ENCODE peak calls at places on chromosomes 13 and 19, in ten cellular contexts. M is bronchial epithelial cell, L is ascending aorta, Q is brain microvascular endothelial cell, S is SK-N-SH, Z is colonic mucosa, J is neuronal stem cell, A is AG04450, N is heart right ventricle, G is right cardiac atrium. O is an unnamed sample.

GRCh38 chr19:20928371-20928770 is 5.3 kb downstream of the ZNF85 start:
- DNase-seq in M (peak; percentile 13), L (no peak), Q (peak; percentile 94), S (no peak), Z (no peak), J (no peak), A (peak; percentile 34), N (no peak), G (no peak), O (no peak)

GRCh38 chr13:40187836-40188591 is 478.4 kb downstream of the FOXO1 start:
- DNase-seq in M (no peak), L (no peak), Q (no peak), S (no peak), Z (no peak), J (no peak), A (no peak), N (no peak), G (no peak), O (no peak)

GRCh38 chr13:57630661-57631606 is 610 bp upstream of the PCDH17 start:
- DNase-seq in M (peak; percentile 78), L (no peak), Q (peak; percentile 3), S (peak; percentile 51), Z (no peak), J (no peak), A (no peak), N (no peak), G (no peak), O (no peak)

GRCh38 chr13:113653264-113654174 is 4.5 kb downstream of the ATP4B start:
- DNase-seq in M (no peak), L (no peak), Q (no peak), S (peak; percentile 61), Z (no peak), J (no peak), A (no peak), N (no peak), G (no peak), O (no peak)

GRCh38 chr13:112587767-112588489 is at the start of gene TUBGCP3:
- DNase-seq in M (peak; percentile 45), L (no peak), Q (peak; percentile 61), S (peak; percentile 97), Z (peak; percentile 81), J (peak; percentile 77), A (peak; percentile 41), N (peak; percentile 88), G (peak; percentile 88), O (peak; percentile 70)

GRCh38 chr19:40605201-40605971 is 4.2 kb downstream of the LTBP4 start:
- DNase-seq in M (peak; percentile 88), L (no peak), Q (peak; percentile 30), S (peak; percentile 78), Z (peak; percentile 95), J (no peak), A (no peak), N (peak; percentile 76), G (peak; percentile 76), O (peak; percentile 75)

GRCh38 chr13:108915095-108915633 is 285.8 kb downstream of the MYO16 start:
- DNase-seq in M (peak; percentile 34), L (no peak), Q (peak; percentile 53), S (peak; percentile 41), Z (no peak), J (no peak), A (peak; percentile 27), N (no peak), G (no peak), O (no peak)

GRCh38 chr19:14056069-14056666 is 5.7 kb downstream of the PALM3 start:
- DNase-seq in M (no peak), L (no peak), Q (no peak), S (no peak), Z (no peak), J (no peak), A (no peak), N (no peak), G (no peak), O (no peak)

GRCh38 chr19:38229585-38230073 is 5.6 kb upstream of the DPF1 start:
- DNase-seq in M (peak; percentile 43), L (no peak), Q (peak; percentile 60), S (peak; percentile 97), Z (no peak), J (peak; percentile 75), A (peak; percentile 59), N (peak; percentile 68), G (peak; percentile 67), O (peak; percentile 88)

GRCh38 chr13:45545686-45546409 is 69.7 kb downstream of the ERICH6B start:
- DNase-seq in M (no peak), L (no peak), Q (no peak), S (no peak), Z (no peak), J (no peak), A (no peak), N (no peak), G (no peak), O (no peak)

GRCh38 chr19:50230379-50231351 is 27.2 kb downstream of the MYH14 start:
- DNase-seq in M (no peak), L (no peak), Q (no peak), S (no peak), Z (no peak), J (no peak), A (no peak), N (peak; percentile 37), G (no peak), O (no peak)
- H3K4me3 ChIP-seq in M (no peak overlapping the region), L (no peak overlapping the region), Q (no peak overlapping the region), S (no peak overlapping the region), Z (no peak overlapping the region), J (no peak overlapping the region), A (no peak overlapping the region), N (no peak overlapping the region), G (no peak overlapping the region), O (no peak overlapping the region)

GRCh38 chr19:33390908-33391630 is 17.6 kb downstream of the CEBPG start:
- DNase-seq in M (no peak), L (no peak), Q (no peak), S (peak; percentile 33), Z (no peak), J (no peak), A (no peak), N (no peak), G (no peak), O (no peak)
- H3K4me3 ChIP-seq in M (no peak overlapping the region), L (no peak overlapping the region), Q (no peak overlapping the region), S (no peak overlapping the region), Z (no peak overlapping the region), J (no peak overlapping the region), A (no peak overlapping the region), N (no peak overlapping the region), G (no peak overlapping the region), O (no peak overlapping the region)

GRCh38 chr19:8050274-8051096 is 2.1 kb upstream of the CCL25 start:
- DNase-seq in M (peak; percentile 42), L (peak; percentile 83), Q (peak; percentile 71), S (peak; percentile 98), Z (peak; percentile 92), J (peak; percentile 98), A (peak; percentile 20), N (peak; percentile 84), G (peak; percentile 88), O (peak; percentile 44)
- H3K4me3 ChIP-seq in M (no peak overlapping the region), L (peak overlapping the region; percentile 34), Q (peak overlapping the region; percentile 3), S (peak overlapping the region; percentile 46), Z (peak overlapping the region; percentile 27), J (peak overlapping the region; percentile 80), A (peak overlapping the region; percentile 7), N (peak overlapping the region; percentile 34), G (peak overlapping the region; percentile 3), O (no peak overlapping the region)

GRCh38 chr19:49064029-49064629 is 489 bp downstream of the NTF4 start:
- DNase-seq in M (peak; percentile 78), L (no peak), Q (no peak), S (peak; percentile 24), Z (no peak), J (no peak), A (no peak), N (no peak), G (no peak), O (no peak)

GRCh38 chr19:49067554-49067953 is 2.9 kb upstream of the NTF4 start:
- DNase-seq in M (no peak), L (no peak), Q (no peak), S (no peak), Z (no peak), J (no peak), A (no peak), N (no peak), G (no peak), O (no peak)

GRCh38 chr19:49061445-49061844 is 3.2 kb downstream of the NTF4 start:
- DNase-seq in M (no peak), L (no peak), Q (no peak), S (peak; percentile 31), Z (no peak), J (no peak), A (no peak), N (no peak), G (no peak), O (no peak)

GRCh38 chr19:49065905-49066512 is 1.4 kb upstream of the NTF4 start:
- DNase-seq in M (no peak), L (no peak), Q (no peak), S (peak; percentile 33), Z (no peak), J (no peak), A (no peak), N (no peak), G (no peak), O (no peak)

DNA sequence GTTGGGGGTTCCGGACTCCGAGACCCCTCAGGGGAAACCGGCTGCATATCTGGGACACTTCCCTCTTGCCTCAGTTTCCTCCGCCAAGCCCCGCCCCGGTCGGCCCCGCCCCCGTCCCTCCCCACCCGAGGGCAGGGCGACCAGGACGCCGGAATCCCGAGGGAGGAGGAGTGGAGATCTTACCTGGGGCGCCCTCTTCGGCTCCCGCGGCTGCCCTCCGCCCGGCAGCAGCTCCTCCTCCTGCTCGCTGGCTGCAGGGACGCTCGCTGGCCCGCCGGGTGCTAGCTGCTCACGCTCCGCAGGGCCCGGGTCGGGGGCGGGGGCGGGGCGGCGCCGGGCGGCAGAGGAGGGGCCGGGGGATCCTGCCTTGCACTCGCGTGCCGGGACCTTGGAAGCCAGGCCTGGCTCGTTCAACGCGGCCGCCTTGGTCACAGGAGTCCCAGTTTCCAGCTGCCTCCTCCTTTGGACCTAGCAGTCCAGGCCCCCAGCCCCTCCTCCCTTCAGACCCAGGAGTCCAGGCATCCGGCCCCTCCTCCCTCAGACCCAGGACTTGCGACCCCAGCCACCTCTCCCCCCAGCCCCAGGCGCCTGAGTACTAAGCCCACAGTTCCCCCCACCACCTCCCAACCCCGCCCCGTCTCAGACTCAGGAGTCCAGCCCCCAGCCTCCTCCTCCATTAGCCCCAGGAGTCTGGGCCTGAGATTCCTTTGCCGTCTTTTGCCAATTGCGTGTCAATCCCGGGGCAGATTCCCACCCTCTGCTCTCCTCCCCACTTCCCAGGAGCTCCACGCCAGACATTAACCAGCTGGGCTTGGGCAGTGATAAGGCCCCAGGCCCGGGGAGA is at the start of gene NTF4:
- DNase-seq in M (peak; percentile 47), L (no peak), Q (no peak), S (peak; percentile 88), Z (peak; percentile 20), J (peak; percentile 71), A (no peak), N (no peak), G (peak; percentile 28), O (no peak)
- H3K4me3 ChIP-seq in M (peak within 1 kb of the TSS; percentile 67), L (peak within 1 kb of the TSS; percentile 35), Q (peak within 1 kb of the TSS; percentile 29), S (peak within 1 kb of the TSS; percentile 30), Z (peak within 1 kb of the TSS; percentile 8), J (peak within 1 kb of the TSS; percentile 69), A (peak within 1 kb of the TSS; percentile 45), N (peak within 1 kb of the TSS; percentile 24), G (peak within 1 kb of the TSS; percentile 40), O (no peak within 1 kb of the TSS)

GRCh38 chr19:52949422-52949821 is 13.3 kb downstream of the ZNF816 start:
- DNase-seq in M (no peak), L (no peak), Q (no peak), S (no peak), Z (no peak), J (no peak), A (no peak), N (no peak), G (no peak), O (no peak)
- H3K4me3 ChIP-seq in M (no peak overlapping the region), L (no peak overlapping the region), Q (no peak overlapping the region), S (no peak overlapping the region), Z (no peak overlapping the region), J (no peak overlapping the region), A (no peak overlapping the region), N (no peak overlapping the region), G (no peak overlapping the region), O (no peak overlapping the region)